ENCODE peak calls at places on chromosomes 11 and 22, in nine cellular contexts. P, M, F, K, R, Z, G, J and W are unnamed samples.

GRCh38 chr11:104918113-104918824 is 20.0 kb upstream of the CASP12 start:
- DNase-seq in G (no peak), R (no peak), K (peak; percentile 84), P (no peak), J (no peak), Z (no peak), F (no peak), M (peak; percentile 86), W (peak; percentile 90)

GRCh38 chr22:32378703-32379272 is 21.1 kb downstream of the RFPL3 start:
- DNase-seq in M (peak; percentile 61), R (peak; percentile 38), Z (no peak), G (peak; percentile 53), F (no peak), K (no peak), J (no peak), P (no peak), W (peak; percentile 29)

GRCh38 chr11:75633409-75634011 is 35.3 kb downstream of the MAP6 start:
- DNase-seq in M (no peak), Z (no peak), G (no peak), K (no peak), F (no peak), P (no peak), J (no peak), R (no peak), W (no peak)

GRCh38 chr11:84628871-84629625 is 998.1 kb downstream of the DLG2 start:
- DNase-seq in G (no peak), M (no peak), Z (no peak), F (no peak), J (no peak), P (no peak), R (no peak), K (no peak), W (no peak)

GRCh38 chr11:130077671-130078468 is 8.2 kb downstream of the APLP2 start:
- DNase-seq in K (no peak), R (no peak), M (no peak), J (no peak), F (no peak), Z (no peak), P (no peak), G (no peak), W (no peak)

GRCh38 chr11:62044639-62045121 is 77.2 kb upstream of the FTH1 start:
- DNase-seq in R (peak; percentile 90), P (no peak), F (no peak), M (no peak), Z (no peak), K (no peak), G (peak; percentile 63), J (no peak), W (no peak)

GRCh38 chr11:22713336-22713735 is 46.9 kb downstream of the GAS2 start:
- DNase-seq in G (no peak), R (no peak), P (no peak), J (no peak), K (no peak), Z (no peak), M (no peak), F (no peak), W (no peak)

GRCh38 chr11:93700830-93701229 is 39.3 kb downstream of the CEP295 start:
- DNase-seq in M (peak; percentile 34), K (peak; percentile 71), G (no peak), Z (peak; percentile 9), J (no peak), R (no peak), P (no peak), F (no peak), W (peak; percentile 52)

GRCh38 chr11:115258216-115258615 is 246.0 kb downstream of the CADM1 start:
- DNase-seq in K (no peak), F (no peak), G (no peak), J (no peak), P (no peak), Z (no peak), M (no peak), R (no peak), W (no peak)

GRCh38 chr11:115251126-115251525 is 253.1 kb downstream of the CADM1 start:
- DNase-seq in J (no peak), P (no peak), M (no peak), G (no peak), Z (no peak), R (no peak), K (no peak), F (no peak), W (no peak)

GRCh38 chr11:115255006-115255762 is 249.0 kb downstream of the CADM1 start:
- DNase-seq in G (no peak), Z (no peak), F (no peak), K (no peak), P (no peak), J (no peak), M (no peak), R (no peak), W (no peak)

GRCh38 chr11:115257286-115258077 is 246.7 kb downstream of the CADM1 start:
- DNase-seq in F (no peak), Z (no peak), J (no peak), G (no peak), M (no peak), R (no peak), K (no peak), P (no peak), W (no peak)

DNA sequence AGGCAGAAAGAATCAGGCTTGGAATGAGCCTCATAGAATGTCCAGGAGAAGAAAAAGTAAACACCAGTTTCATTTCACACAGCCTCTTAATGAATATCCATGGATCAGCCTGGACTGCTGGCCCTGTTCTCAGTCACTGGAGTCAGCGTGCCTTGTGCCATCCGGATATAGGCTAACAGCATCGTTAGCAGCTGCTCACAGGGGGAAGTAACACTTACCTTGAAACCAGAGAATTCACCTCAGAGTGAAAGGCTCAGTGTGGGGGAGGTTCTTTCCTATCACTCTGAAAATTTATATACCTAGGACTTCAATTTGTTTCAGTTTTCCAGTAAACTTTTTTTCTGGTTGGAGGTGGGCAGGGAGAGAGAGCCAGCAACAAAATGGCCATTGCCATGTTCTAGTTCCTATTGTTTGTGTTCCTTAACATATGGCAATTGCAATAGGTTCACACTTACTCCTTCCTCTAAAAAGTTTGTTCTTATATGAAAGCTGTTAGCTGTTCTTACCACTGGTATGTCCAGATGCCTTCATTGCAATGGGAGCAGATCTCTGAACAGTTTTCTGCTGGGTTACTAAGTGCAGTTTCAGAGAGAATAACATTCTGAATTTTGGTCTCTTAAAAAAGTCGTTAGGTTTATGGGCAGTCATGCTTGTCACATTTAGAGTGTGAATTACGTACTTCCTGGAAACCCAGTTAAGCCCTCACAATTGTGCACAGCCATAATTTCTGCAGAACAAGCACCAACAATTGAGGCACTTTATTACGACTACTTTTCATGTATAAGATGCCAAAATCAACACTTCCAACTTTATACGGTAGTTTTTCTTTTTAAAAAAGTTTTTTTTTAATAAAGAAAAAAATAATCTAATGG is 247.7 kb downstream of the CADM1 start:
- DNase-seq in J (no peak), Z (no peak), F (no peak), G (no peak), R (no peak), K (no peak), M (no peak), P (no peak), W (no peak)
- H3K4me3 ChIP-seq in J (no peak overlapping the region), Z (no peak overlapping the region), F (no peak overlapping the region), G (no peak overlapping the region), R (no peak overlapping the region), K (no peak overlapping the region), M (no peak overlapping the region), P (no peak overlapping the region), W (no peak overlapping the region)

GRCh38 chr22:17907731-17908051 is 116.7 kb downstream of the MICAL3 start:
- DNase-seq in K (no peak), P (no peak), G (no peak), Z (no peak), R (no peak), J (no peak), M (no peak), F (no peak), W (no peak)

GRCh38 chr22:17911887-17912286 is 112.5 kb downstream of the MICAL3 start:
- DNase-seq in P (no peak), G (no peak), M (no peak), K (no peak), R (no peak), J (no peak), F (no peak), Z (no peak), W (no peak)

GRCh38 chr22:17911312-17911705 is 113.1 kb downstream of the MICAL3 start:
- DNase-seq in G (peak; percentile 3), F (no peak), P (no peak), Z (no peak), K (no peak), J (no peak), R (no peak), M (no peak), W (no peak)

GRCh38 chr22:17912942-17913704 is 111.2 kb downstream of the MICAL3 start:
- DNase-seq in K (no peak), G (peak; percentile 45), J (no peak), M (no peak), R (no peak), P (no peak), F (no peak), Z (no peak), W (no peak)

DNA sequence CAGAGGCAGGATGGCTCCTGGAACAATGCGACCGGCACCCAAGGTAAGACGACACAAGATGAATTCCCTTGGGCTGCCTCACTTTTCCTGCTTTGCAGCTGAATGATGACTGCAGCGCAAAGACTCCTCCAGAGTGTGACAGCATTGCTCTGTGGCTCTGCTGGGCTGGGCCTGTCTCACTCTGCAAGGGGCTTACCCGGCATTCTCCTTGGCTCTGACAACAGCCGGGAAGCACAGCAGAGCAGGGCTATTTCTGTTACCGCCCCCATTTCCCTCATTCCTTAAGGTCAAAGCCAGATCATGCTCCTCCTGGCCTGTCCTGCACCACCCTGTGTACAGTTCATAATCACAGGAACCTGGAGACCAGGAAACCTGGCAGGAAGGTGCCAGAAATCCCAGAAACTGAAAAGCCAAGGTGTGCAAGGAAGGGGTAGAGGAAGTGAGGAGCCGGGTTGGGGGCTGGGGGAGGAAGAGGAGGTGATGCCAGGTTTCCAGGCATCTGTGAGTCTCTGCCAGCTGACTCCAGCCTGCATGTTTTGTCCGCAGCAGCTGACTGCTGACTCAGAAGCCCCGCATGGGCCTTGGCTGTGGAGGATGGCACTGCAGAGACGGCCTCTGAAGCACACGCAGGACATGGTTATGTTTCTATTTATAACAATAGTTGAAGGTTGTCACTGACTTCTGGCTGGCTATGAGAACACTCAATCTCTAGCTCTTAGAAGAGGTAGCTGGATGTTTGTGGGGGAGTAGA is 113.6 kb downstream of the MICAL3 start:
- DNase-seq in Z (peak; percentile 83), P (peak; percentile 39), J (peak; percentile 39), K (peak; percentile 88), G (peak; percentile 54), M (peak; percentile 86), R (peak; percentile 27), F (peak; percentile 74), W (peak; percentile 88)
- TF ChIP-seq CTCF in Z (peak; percentile 79), P (no peak), J (peak; percentile 23), K (peak; percentile 55), G (no peak), M (peak; percentile 69), R (no peak), F (peak; percentile 20), W (peak; percentile 55)

GRCh38 chr22:29480262-29480511 is 169 bp downstream of the NEFH start:
- DNase-seq in G (no peak), R (no peak), Z (no peak), P (no peak), F (no peak), M (no peak), K (no peak), J (no peak), W (no peak)

GRCh38 chr22:29482253-29482652 is 2.2 kb downstream of the NEFH start:
- DNase-seq in P (no peak), M (no peak), K (no peak), F (no peak), R (no peak), J (no peak), Z (no peak), G (no peak), W (no peak)

GRCh38 chr22:29480512-29481264 is 670 bp downstream of the NEFH start:
- DNase-seq in P (no peak), F (no peak), K (peak; percentile 50), Z (no peak), G (no peak), R (no peak), J (no peak), M (peak; percentile 71), W (peak; percentile 72)

GRCh38 chr22:29482726-29483125 is 2.7 kb downstream of the NEFH start:
- DNase-seq in M (no peak), K (no peak), P (no peak), J (no peak), G (no peak), Z (no peak), R (no peak), F (no peak), W (no peak)

GRCh38 chr22:29481265-29482000 is 1.4 kb downstream of the NEFH start:
- DNase-seq in Z (no peak), M (no peak), G (no peak), P (no peak), F (no peak), K (no peak), J (no peak), R (no peak), W (peak; percentile 16)
- H3K4me3 ChIP-seq in Z (peak overlapping the region; percentile 22), M (peak overlapping the region; percentile 42), G (no peak overlapping the region), P (peak overlapping the region; percentile 54), F (peak overlapping the region; percentile 31), K (peak overlapping the region; percentile 52), J (peak overlapping the region; percentile 38), R (no peak overlapping the region), W (peak overlapping the region; percentile 40)

DNA sequence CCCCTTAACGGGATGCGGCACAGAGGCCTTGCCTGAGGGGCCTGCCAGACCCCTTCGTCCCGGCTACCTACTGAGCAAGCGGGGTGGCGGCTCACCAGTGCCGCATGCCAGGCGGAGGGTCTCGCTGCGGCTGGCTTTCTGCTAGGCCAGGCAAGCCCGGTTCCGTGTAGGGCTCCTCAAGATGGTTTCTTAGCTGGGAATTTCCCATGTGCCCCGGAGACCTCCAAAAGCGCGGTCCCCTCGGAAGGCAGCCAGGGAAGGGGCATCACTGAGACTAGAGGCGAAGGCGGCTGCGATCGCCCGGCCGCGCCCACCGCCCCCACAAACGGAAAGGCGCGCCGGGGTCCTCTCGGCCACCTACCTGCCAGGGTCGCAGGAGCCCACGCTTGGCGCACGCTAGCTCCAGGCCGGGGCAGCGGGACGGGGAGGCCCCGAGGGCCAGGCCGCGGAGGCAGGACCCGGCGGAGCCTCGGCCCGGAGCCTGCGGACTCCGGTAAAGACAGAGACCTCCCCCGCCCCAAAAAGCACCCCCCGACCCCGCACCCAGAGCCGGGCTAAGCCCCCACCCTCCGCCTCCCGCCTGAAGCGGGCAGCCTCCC is 23.8 kb downstream of the MICAL3 start:
- DNase-seq in M (no peak), R (peak; percentile 39), P (no peak), K (peak; percentile 30), G (peak; percentile 48), F (no peak), J (peak; percentile 18), Z (no peak), W (no peak)
- TF ChIP-seq CTCF in M (no peak), R (no peak), P (no peak), K (no peak), G (no peak), F (no peak), J (no peak), Z (no peak), W (no peak)